ENCODE peak calls at places on chromosomes 13 and 19, in six cellular contexts. One of them, this sample, is unnamed.

GRCh38 chr13:98556968-98557591 is 19.8 kb downstream of the STK24 start:
- DNase-seq in GDM1: no peak
- DNase-seq in ELR: peak
- DNase-seq in nephron progenitor cell: no peak
- DNase-seq in H9: no peak
- DNase-seq in tibial artery: no peak
- DNase-seq in this sample: no peak

GRCh38 chr13:70568571-70568970 is 460.3 kb upstream of the KLHL1 start:
- DNase-seq in GDM1: peak
- DNase-seq in ELR: peak
- DNase-seq in nephron progenitor cell: peak
- DNase-seq in H9: no peak
- DNase-seq in tibial artery: no peak
- DNase-seq in this sample: no peak

GRCh38 chr19:10471909-10472308 is 31.2 kb downstream of the KEAP1 start:
- DNase-seq in GDM1: no peak
- DNase-seq in ELR: peak
- DNase-seq in nephron progenitor cell: no peak
- DNase-seq in H9: no peak
- DNase-seq in tibial artery: no peak
- DNase-seq in this sample: no peak

GRCh38 chr19:55680339-55681130 is 5.5 kb downstream of the EPN1 start:
- DNase-seq in GDM1: no peak
- DNase-seq in ELR: no peak
- DNase-seq in nephron progenitor cell: no peak
- DNase-seq in H9: no peak
- DNase-seq in tibial artery: no peak
- DNase-seq in this sample: no peak

GRCh38 chr19:55377356-55378131 is 918 bp downstream of the TMEM190 start:
- DNase-seq in GDM1: no peak
- DNase-seq in ELR: no peak
- DNase-seq in nephron progenitor cell: peak
- DNase-seq in H9: peak
- DNase-seq in tibial artery: no peak
- DNase-seq in this sample: no peak

GRCh38 chr13:49627831-49628652 is at the start of gene ARL11:
- DNase-seq in GDM1: peak
- DNase-seq in ELR: no peak
- DNase-seq in nephron progenitor cell: peak
- DNase-seq in H9: peak
- DNase-seq in tibial artery: peak
- DNase-seq in this sample: no peak

GRCh38 chr13:78015782-78016181 is 97.2 kb upstream of the EDNRB start:
- DNase-seq in GDM1: no peak
- DNase-seq in ELR: no peak
- DNase-seq in nephron progenitor cell: no peak
- DNase-seq in H9: no peak
- DNase-seq in tibial artery: no peak
- DNase-seq in this sample: no peak

GRCh38 chr13:51861728-51862300 is at the start of gene CCDC70:
- DNase-seq in GDM1: no peak
- DNase-seq in ELR: peak
- DNase-seq in nephron progenitor cell: no peak
- DNase-seq in H9: no peak
- DNase-seq in tibial artery: no peak
- DNase-seq in this sample: no peak

GRCh38 chr19:56132316-56132822 is 8.7 kb upstream of the ZNF444 start:
- DNase-seq in GDM1: no peak
- DNase-seq in ELR: no peak
- DNase-seq in nephron progenitor cell: no peak
- DNase-seq in H9: no peak
- DNase-seq in tibial artery: no peak
- DNase-seq in this sample: no peak

GRCh38 chr13:109999659-110000533 is 213.5 kb upstream of the IRS2 start:
- DNase-seq in GDM1: no peak
- DNase-seq in ELR: no peak
- DNase-seq in nephron progenitor cell: no peak
- DNase-seq in H9: no peak
- DNase-seq in tibial artery: no peak
- DNase-seq in this sample: no peak

GRCh38 chr19:10238172-10238783 is 7.1 kb upstream of the S1PR2 start:
- DNase-seq in GDM1: no peak
- DNase-seq in ELR: peak
- DNase-seq in nephron progenitor cell: no peak
- DNase-seq in H9: no peak
- DNase-seq in tibial artery: peak
- DNase-seq in this sample: peak

GRCh38 chr19:43464089-43464775 is 1.2 kb downstream of the LYPD3 start:
- DNase-seq in GDM1: no peak
- DNase-seq in ELR: no peak
- DNase-seq in nephron progenitor cell: peak
- DNase-seq in H9: no peak
- DNase-seq in tibial artery: peak
- DNase-seq in this sample: no peak

GRCh38 chr13:42970824-42971669 is 21.0 kb downstream of the EPSTI1 start:
- DNase-seq in GDM1: peak
- DNase-seq in ELR: peak
- DNase-seq in nephron progenitor cell: peak
- DNase-seq in H9: peak
- DNase-seq in tibial artery: peak
- DNase-seq in this sample: no peak

GRCh38 chr13:23945612-23946011 is 48.3 kb upstream of the C1QTNF9B start:
- DNase-seq in GDM1: no peak
- DNase-seq in ELR: no peak
- DNase-seq in nephron progenitor cell: no peak
- DNase-seq in H9: no peak
- DNase-seq in tibial artery: no peak
- DNase-seq in this sample: no peak

This sample was measured in NCI-H510A.